ENCODE peak calls at places on chromosomes 3 and 15, in ten cellular contexts. H is upper lobe of right lung; S is pancreas; V is GM23338; O is adrenal gland; Q is gastrocnemius medialis; N is psoas muscle; P is CD8-positive, alpha-beta memory T cell; G is SJSA1; T is A549. K is an unnamed sample.

GRCh38 chr3:63141-63845 is 133.3 kb upstream of the CHL1 start:
- DNase-seq in H (no peak), S (no peak), T (no peak), V (no peak), O (no peak), Q (no peak), N (no peak), G (no peak), P (no peak), K (no peak)

GRCh38 chr3:160400631-160401150 is 1.2 kb downstream of the SMC4 start:
- DNase-seq in Q (no peak), N (peak; percentile 55), V (peak; percentile 42), O (peak; percentile 35), G (peak; percentile 55), S (peak; percentile 75), P (no peak), H (peak; percentile 74), T (no peak), K (peak; percentile 7)

GRCh38 chr3:192445768-192446644 is 281.3 kb downstream of the FGF12 start:
- DNase-seq in P (no peak), O (no peak), G (no peak), Q (no peak), T (no peak), S (no peak), H (no peak), N (no peak), V (no peak), K (no peak)

GRCh38 chr15:45427085-45427484 is 48.7 kb upstream of the GATM start:
- DNase-seq in O (no peak), P (no peak), Q (no peak), S (no peak), N (no peak), T (no peak), H (no peak), G (no peak), V (no peak), K (no peak)

GRCh38 chr3:111662907-111663306 is 67.8 kb upstream of the ZBED2 start:
- DNase-seq in S (no peak), O (no peak), V (no peak), P (no peak), H (no peak), Q (no peak), N (no peak), G (no peak), T (no peak), K (no peak)

GRCh38 chr15:99628374-99629001 is 62.7 kb downstream of the MEF2A start:
- DNase-seq in G (no peak), Q (no peak), N (no peak), O (no peak), T (no peak), V (no peak), S (no peak), H (no peak), P (no peak), K (no peak)

GRCh38 chr3:107604057-107604802 is 81.5 kb downstream of the BBX start:
- DNase-seq in G (no peak), N (no peak), Q (no peak), O (no peak), H (no peak), S (no peak), P (no peak), T (no peak), V (no peak), K (no peak)

GRCh38 chr3:11543948-11544387 is 99.7 kb downstream of the VGLL4 start:
- DNase-seq in N (no peak), Q (no peak), S (no peak), H (no peak), P (peak; percentile 14), G (no peak), V (no peak), O (no peak), T (no peak), K (no peak)

GRCh38 chr3:8509961-8510360 is 8.3 kb downstream of the LMCD1 start:
- DNase-seq in G (peak; percentile 33), V (no peak), P (no peak), S (no peak), T (peak; percentile 46), Q (peak; percentile 80), N (peak; percentile 78), O (peak; percentile 56), H (no peak), K (no peak)

GRCh38 chr3:50405249-50405648 is 45.9 kb upstream of the TMEM115 start:
- DNase-seq in P (no peak), Q (no peak), T (no peak), N (no peak), H (no peak), G (no peak), V (peak; percentile 80), S (no peak), O (no peak), K (peak; percentile 17)

GRCh38 chr15:79529441-79529840 is 97.3 kb downstream of the MINAR1 start:
- DNase-seq in T (no peak), H (no peak), O (no peak), V (no peak), N (no peak), Q (no peak), G (no peak), P (no peak), S (no peak), K (no peak)

GRCh38 chr3:122298239-122298638 is 26.8 kb upstream of the CSTA start:
- DNase-seq in S (no peak), N (no peak), O (no peak), T (no peak), P (no peak), V (no peak), H (no peak), Q (no peak), G (no peak), K (no peak)

GRCh38 chr3:52314495-52314894 is 1.6 kb upstream of the DNAH1 start:
- DNase-seq in O (no peak), Q (no peak), N (no peak), P (no peak), G (no peak), S (no peak), T (no peak), V (no peak), H (no peak), K (no peak)

GRCh38 chr3:152071924-152072323 is 196.8 kb upstream of the MBNL1 start:
- DNase-seq in O (no peak), N (no peak), S (no peak), V (peak; percentile 56), Q (no peak), H (no peak), T (no peak), P (no peak), G (peak; percentile 19), K (peak; percentile 60)

GRCh38 chr3:96266395-96267187 is 547.8 kb upstream of the EPHA6 start:
- DNase-seq in H (no peak), Q (no peak), N (no peak), S (no peak), G (no peak), O (no peak), T (no peak), V (no peak), P (no peak), K (no peak)

GRCh38 chr3:46958469-46959168 is 17.9 kb downstream of the CCDC12 start:
- DNase-seq in T (no peak), H (no peak), V (no peak), O (no peak), P (no peak), N (no peak), S (no peak), G (no peak), Q (no peak), K (no peak)
- H3K4me1 ChIP-seq in T (peaks cover 75% of the 10 kb centered on the region), H (peaks cover 76% of the 10 kb centered on the region), V (peaks cover 16% of the 10 kb centered on the region), O (peaks cover 33% of the 10 kb centered on the region), P (peaks cover 86% of the 10 kb centered on the region), N (peaks cover 68% of the 10 kb centered on the region), S (peaks cover 60% of the 10 kb centered on the region), G (no peaks in the 10 kb centered on the region), Q (peaks cover 92% of the 10 kb centered on the region), K (peaks cover 84% of the 10 kb centered on the region)

GRCh38 chr3:188369526-188369925 is 215.6 kb downstream of the LPP start:
- DNase-seq in P (no peak), N (no peak), O (no peak), T (no peak), H (no peak), G (no peak), S (no peak), Q (no peak), V (no peak), K (no peak)

GRCh38 chr3:188365978-188366698 is 212.2 kb downstream of the LPP start:
- DNase-seq in S (no peak), Q (no peak), G (no peak), P (no peak), T (no peak), O (no peak), H (no peak), N (no peak), V (no peak), K (no peak)

GRCh38 chr3:188370081-188370830 is 216.3 kb downstream of the LPP start:
- DNase-seq in S (no peak), G (no peak), T (no peak), O (no peak), Q (no peak), H (no peak), V (peak; percentile 11), N (no peak), P (no peak), K (no peak)

GRCh38 chr3:188365184-188365583 is 211.2 kb downstream of the LPP start:
- DNase-seq in Q (no peak), V (no peak), O (no peak), P (no peak), G (no peak), S (no peak), N (no peak), H (no peak), T (no peak), K (no peak)

GRCh38 chr3:188367741-188368140 is 213.8 kb downstream of the LPP start:
- DNase-seq in Q (no peak), T (no peak), G (no peak), O (no peak), H (no peak), N (no peak), P (no peak), V (no peak), S (no peak), K (no peak)
- H3K4me1 ChIP-seq in Q (peaks cover 26% of the 10 kb centered on the region), T (peaks cover 32% of the 10 kb centered on the region), G (peaks cover 7% of the 10 kb centered on the region), O (no peaks in the 10 kb centered on the region), H (no peaks in the 10 kb centered on the region), N (peaks cover 22% of the 10 kb centered on the region), P (peaks cover 3% of the 10 kb centered on the region), V (peaks cover 4% of the 10 kb centered on the region), S (peaks cover 26% of the 10 kb centered on the region), K (no peaks in the 10 kb centered on the region)

GRCh38 chr3:31911643-31912042 is 69.4 kb downstream of the OSBPL10 start:
- DNase-seq in Q (no peak), N (no peak), H (no peak), G (no peak), O (no peak), P (no peak), T (no peak), V (no peak), S (no peak), K (no peak)
- H3K4me1 ChIP-seq in Q (no peaks in the 10 kb centered on the region), N (no peaks in the 10 kb centered on the region), H (peaks cover 6% of the 10 kb centered on the region), G (peaks cover 3% of the 10 kb centered on the region), O (peaks cover 5% of the 10 kb centered on the region), P (no peaks in the 10 kb centered on the region), T (peaks cover 10% of the 10 kb centered on the region), V (peaks cover 65% of the 10 kb centered on the region), S (peaks cover 10% of the 10 kb centered on the region), K (no peaks in the 10 kb centered on the region)

DNA sequence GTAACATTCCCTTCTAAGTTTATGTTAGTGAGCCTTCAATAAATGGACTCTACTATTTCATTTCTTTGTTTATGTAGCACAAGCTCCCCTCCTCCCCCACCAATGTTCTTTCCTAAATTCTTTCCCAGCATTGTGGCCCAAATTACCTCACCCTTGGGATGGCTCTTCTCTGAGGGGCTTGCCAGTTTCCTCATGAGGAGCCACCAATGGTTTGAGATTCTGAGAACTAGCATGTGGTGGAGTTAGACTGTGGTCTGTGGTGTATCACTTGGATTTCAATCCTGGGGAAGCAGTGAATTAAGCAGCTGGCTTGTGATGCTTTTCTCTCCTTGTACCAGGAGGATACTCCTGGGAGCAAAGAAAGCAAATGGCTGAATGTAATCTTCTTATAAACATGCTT is 50.0 kb upstream of the NPHP3 start:
- DNase-seq in O (no peak), H (no peak), V (no peak), N (no peak), P (no peak), G (no peak), S (no peak), T (no peak), Q (no peak), K (no peak)
- H3K4me1 ChIP-seq in O (no peaks in the 10 kb centered on the region), H (no peaks in the 10 kb centered on the region), V (peaks cover 9% of the 10 kb centered on the region), N (no peaks in the 10 kb centered on the region), P (no peaks in the 10 kb centered on the region), G (no peaks in the 10 kb centered on the region), S (no peaks in the 10 kb centered on the region), T (no peaks in the 10 kb centered on the region), Q (no peaks in the 10 kb centered on the region), K (no peaks in the 10 kb centered on the region)